ENCODE peak calls at places on chromosomes 11 and 22, in four cellular contexts. X, Q, M and Y are unnamed samples.

GRCh38 chr11:76159983-76160661 is 46.2 kb downstream of the WNT11 start:
- DNase-seq in X (no peak), Q (no peak), M (peak; percentile 77), Y (no peak)

GRCh38 chr22:33957086-33957485 is 36.8 kb upstream of the LARGE1 start:
- DNase-seq in X (no peak), Q (no peak), M (no peak), Y (no peak)

GRCh38 chr22:50129121-50129734 is 39.4 kb downstream of the MOV10L1 start:
- DNase-seq in X (no peak), Q (no peak), M (no peak), Y (no peak)

GRCh38 chr22:38135133-38135706 is 24.7 kb upstream of the BAIAP2L2 start:
- DNase-seq in X (no peak), Q (no peak), M (peak; percentile 92), Y (no peak)

GRCh38 chr22:44155115-44155514 is 25.6 kb upstream of the PARVG start:
- DNase-seq in X (no peak), Q (no peak), M (no peak), Y (no peak)

GRCh38 chr22:32466496-32466895 is 2.2 kb upstream of the BPIFC start:
- DNase-seq in X (no peak), Q (no peak), M (no peak), Y (no peak)

GRCh38 chr11:57073121-57073520 is 84.4 kb downstream of the OR5AK2 start:
- DNase-seq in X (no peak), Q (no peak), M (no peak), Y (no peak)

GRCh38 chr11:76291576-76292526 is 85.5 kb upstream of the WNT11 start:
- DNase-seq in X (no peak), Q (no peak), M (no peak), Y (no peak)

GRCh38 chr22:33361581-33361980 is 303.4 kb upstream of the SYN3 start:
- DNase-seq in X (no peak), Q (no peak), M (no peak), Y (no peak)

GRCh38 chr11:12802418-12803085 is 128.3 kb downstream of the TEAD1 start:
- DNase-seq in X (no peak), Q (no peak), M (peak; percentile 68), Y (no peak)

GRCh38 chr11:83990160-83990733 is 704.1 kb upstream of the CCDC90B start:
- DNase-seq in X (no peak), Q (no peak), M (peak; percentile 95), Y (peak; percentile 28)

GRCh38 chr11:232783-233565 is 3.2 kb downstream of the SIRT3 start:
- DNase-seq in X (no peak), Q (no peak), M (no peak), Y (no peak)

GRCh38 chr22:46598224-46598623 is 22.0 kb upstream of the GRAMD4 start:
- DNase-seq in X (no peak), Q (no peak), M (no peak), Y (no peak)

GRCh38 chr22:40410272-40410671 is 39.9 kb downstream of the SGSM3 start:
- DNase-seq in X (no peak), Q (no peak), M (peak; percentile 79), Y (no peak)

GRCh38 chr11:70895061-70895670 is 357.2 kb downstream of the SHANK2 start:
- DNase-seq in X (no peak), Q (no peak), M (peak; percentile 55), Y (no peak)

GRCh38 chr11:81993755-81994154 is 739.9 kb downstream of the FAM181B start:
- DNase-seq in X (no peak), Q (no peak), M (no peak), Y (no peak)

GRCh38 chr11:60363542-60364525 is 14.5 kb upstream of the MS4A7 start:
- DNase-seq in X (peak; percentile 95), Q (peak; percentile 34), M (peak; percentile 86), Y (no peak)

GRCh38 chr11:96964661-96965060 is 574.8 kb downstream of the JRKL start:
- DNase-seq in X (no peak), Q (no peak), M (no peak), Y (no peak)